ENCODE peak calls at places on chromosomes 5 and 9, in eight cellular contexts. One of them, this sample, is unnamed.

GRCh38 chr5:84825616-84826015 is 440.9 kb upstream of the EDIL3 start:
- DNase-seq in right cardiac atrium: no peak
- DNase-seq in activated CD8-positive, alpha-beta memory T cell treated with anti-CD3 and anti-CD28 coated beads, Interleukin-2, amount 50 U/mL, for 4 hours: no peak
- DNase-seq in endothelial cell: no peak
- DNase-seq in HTR-8/SVneo: no peak
- DNase-seq in foreskin fibroblast: no peak
- DNase-seq in head of caudate nucleus: no peak
- DNase-seq in activated naive CD4-positive, alpha-beta T cell treated with anti-CD3 and anti-CD28 coated beads, Interleukin-2, amount 50 U/mL, for 16 hours: no peak
- DNase-seq in this sample: no peak

GRCh38 chr9:133107961-133108793 is 12.9 kb downstream of the RALGDS start:
- DNase-seq in right cardiac atrium: no peak
- DNase-seq in activated CD8-positive, alpha-beta memory T cell treated with anti-CD3 and anti-CD28 coated beads, Interleukin-2, amount 50 U/mL, for 4 hours: peak; percentile 13
- DNase-seq in endothelial cell: no peak
- DNase-seq in HTR-8/SVneo: no peak
- DNase-seq in foreskin fibroblast: no peak
- DNase-seq in head of caudate nucleus: no peak
- DNase-seq in activated naive CD4-positive, alpha-beta T cell treated with anti-CD3 and anti-CD28 coated beads, Interleukin-2, amount 50 U/mL, for 16 hours: no peak
- DNase-seq in this sample: no peak

GRCh38 chr9:80699551-80699998 is 989.8 kb downstream of the TLE1 start:
- DNase-seq in right cardiac atrium: no peak
- DNase-seq in activated CD8-positive, alpha-beta memory T cell treated with anti-CD3 and anti-CD28 coated beads, Interleukin-2, amount 50 U/mL, for 4 hours: no peak
- DNase-seq in endothelial cell: no peak
- DNase-seq in HTR-8/SVneo: no peak
- DNase-seq in foreskin fibroblast: peak; percentile 73
- DNase-seq in head of caudate nucleus: no peak
- DNase-seq in activated naive CD4-positive, alpha-beta T cell treated with anti-CD3 and anti-CD28 coated beads, Interleukin-2, amount 50 U/mL, for 16 hours: no peak
- DNase-seq in this sample: no peak

GRCh38 chr5:178338750-178339144 is 106.1 kb upstream of the PHYKPL start:
- DNase-seq in right cardiac atrium: no peak
- DNase-seq in activated CD8-positive, alpha-beta memory T cell treated with anti-CD3 and anti-CD28 coated beads, Interleukin-2, amount 50 U/mL, for 4 hours: no peak
- DNase-seq in endothelial cell: no peak
- DNase-seq in HTR-8/SVneo: no peak
- DNase-seq in foreskin fibroblast: no peak
- DNase-seq in head of caudate nucleus: no peak
- DNase-seq in activated naive CD4-positive, alpha-beta T cell treated with anti-CD3 and anti-CD28 coated beads, Interleukin-2, amount 50 U/mL, for 16 hours: no peak
- DNase-seq in this sample: no peak

GRCh38 chr9:83220737-83221136 is 157.8 kb upstream of the RASEF start:
- DNase-seq in right cardiac atrium: no peak
- DNase-seq in activated CD8-positive, alpha-beta memory T cell treated with anti-CD3 and anti-CD28 coated beads, Interleukin-2, amount 50 U/mL, for 4 hours: no peak
- DNase-seq in endothelial cell: no peak
- DNase-seq in HTR-8/SVneo: no peak
- DNase-seq in foreskin fibroblast: peak; percentile 78
- DNase-seq in head of caudate nucleus: no peak
- DNase-seq in activated naive CD4-positive, alpha-beta T cell treated with anti-CD3 and anti-CD28 coated beads, Interleukin-2, amount 50 U/mL, for 16 hours: no peak
- DNase-seq in this sample: no peak

GRCh38 chr9:93028448-93029006 is 30.0 kb upstream of the SUSD3 start:
- DNase-seq in right cardiac atrium: no peak
- DNase-seq in activated CD8-positive, alpha-beta memory T cell treated with anti-CD3 and anti-CD28 coated beads, Interleukin-2, amount 50 U/mL, for 4 hours: peak; percentile 45
- DNase-seq in endothelial cell: no peak
- DNase-seq in HTR-8/SVneo: no peak
- DNase-seq in foreskin fibroblast: no peak
- DNase-seq in head of caudate nucleus: no peak
- DNase-seq in activated naive CD4-positive, alpha-beta T cell treated with anti-CD3 and anti-CD28 coated beads, Interleukin-2, amount 50 U/mL, for 16 hours: peak; percentile 33
- DNase-seq in this sample: peak; percentile 66

GRCh38 chr5:131640043-131640856 is 5.2 kb upstream of the RAPGEF6 start:
- DNase-seq in right cardiac atrium: no peak
- DNase-seq in activated CD8-positive, alpha-beta memory T cell treated with anti-CD3 and anti-CD28 coated beads, Interleukin-2, amount 50 U/mL, for 4 hours: peak; percentile 63
- DNase-seq in endothelial cell: no peak
- DNase-seq in HTR-8/SVneo: no peak
- DNase-seq in foreskin fibroblast: peak; percentile 45
- DNase-seq in head of caudate nucleus: no peak
- DNase-seq in activated naive CD4-positive, alpha-beta T cell treated with anti-CD3 and anti-CD28 coated beads, Interleukin-2, amount 50 U/mL, for 16 hours: peak; percentile 78
- DNase-seq in this sample: no peak

GRCh38 chr5:141948812-141949211 is 9.2 kb downstream of the PCDH12 start:
- DNase-seq in right cardiac atrium: no peak
- DNase-seq in activated CD8-positive, alpha-beta memory T cell treated with anti-CD3 and anti-CD28 coated beads, Interleukin-2, amount 50 U/mL, for 4 hours: no peak
- DNase-seq in endothelial cell: no peak
- DNase-seq in HTR-8/SVneo: no peak
- DNase-seq in foreskin fibroblast: no peak
- DNase-seq in head of caudate nucleus: no peak
- DNase-seq in activated naive CD4-positive, alpha-beta T cell treated with anti-CD3 and anti-CD28 coated beads, Interleukin-2, amount 50 U/mL, for 16 hours: no peak
- DNase-seq in this sample: no peak

GRCh38 chr5:116002116-116002906 is 30.0 kb upstream of the ARL14EPL start:
- DNase-seq in right cardiac atrium: no peak
- DNase-seq in activated CD8-positive, alpha-beta memory T cell treated with anti-CD3 and anti-CD28 coated beads, Interleukin-2, amount 50 U/mL, for 4 hours: no peak
- DNase-seq in endothelial cell: no peak
- DNase-seq in HTR-8/SVneo: no peak
- DNase-seq in foreskin fibroblast: peak; percentile 16
- DNase-seq in head of caudate nucleus: no peak
- DNase-seq in activated naive CD4-positive, alpha-beta T cell treated with anti-CD3 and anti-CD28 coated beads, Interleukin-2, amount 50 U/mL, for 16 hours: no peak
- DNase-seq in this sample: no peak